ENCODE peak calls at places on chromosomes 2 and 18, in six cellular contexts. One of them, this sample, is unnamed. For H3K27me3, the result is how much of the 10 kb centered on the place peaks cover.

GRCh38 chr2:233435436-233436190 is 81.3 kb downstream of the DGKD start:
- DNase-seq in heart left ventricle: no peak
- DNase-seq in ovary: no peak
- DNase-seq in Peyer's patch: no peak
- DNase-seq in sigmoid colon: peak
- DNase-seq in HCT116: no peak
- DNase-seq in this sample: no peak

GRCh38 chr2:241321911-241322310 is 6.2 kb downstream of the SEPTIN2 start:
- DNase-seq in heart left ventricle: no peak
- DNase-seq in ovary: no peak
- DNase-seq in sigmoid colon: no peak
- DNase-seq in HCT116: no peak
- DNase-seq in Peyer's patch: no peak
- DNase-seq in this sample: no peak

GRCh38 chr18:72460210-72460680 is 83.9 kb downstream of the CBLN2 start:
- DNase-seq in sigmoid colon: no peak
- DNase-seq in heart left ventricle: no peak
- DNase-seq in Peyer's patch: no peak
- DNase-seq in HCT116: no peak
- DNase-seq in ovary: no peak
- DNase-seq in this sample: no peak

GRCh38 chr18:23135679-23136325 is 517 bp downstream of the CABLES1 start:
- DNase-seq in Peyer's patch: no peak
- DNase-seq in heart left ventricle: peak
- DNase-seq in HCT116: no peak
- DNase-seq in sigmoid colon: no peak
- DNase-seq in ovary: peak
- DNase-seq in this sample: peak

GRCh38 chr2:2886934-2887333 is 490.7 kb downstream of the EIPR1 start:
- DNase-seq in sigmoid colon: no peak
- DNase-seq in heart left ventricle: no peak
- DNase-seq in Peyer's patch: no peak
- DNase-seq in HCT116: no peak
- DNase-seq in ovary: no peak
- DNase-seq in this sample: peak

GRCh38 chr2:239898292-239898925 is 126.7 kb downstream of the NDUFA10 start:
- DNase-seq in heart left ventricle: no peak
- DNase-seq in ovary: no peak
- DNase-seq in HCT116: no peak
- DNase-seq in sigmoid colon: no peak
- DNase-seq in Peyer's patch: no peak
- DNase-seq in this sample: peak

GRCh38 chr18:77107218-77107815 is 25.3 kb downstream of the MBP start:
- DNase-seq in heart left ventricle: no peak
- DNase-seq in sigmoid colon: no peak
- DNase-seq in HCT116: no peak
- DNase-seq in Peyer's patch: no peak
- DNase-seq in ovary: no peak
- DNase-seq in this sample: no peak

GRCh38 chr2:174762464-174762863 is 1.8 kb downstream of the CHRNA1 start:
- DNase-seq in ovary: no peak
- DNase-seq in heart left ventricle: no peak
- DNase-seq in Peyer's patch: no peak
- DNase-seq in sigmoid colon: no peak
- DNase-seq in HCT116: no peak
- DNase-seq in this sample: no peak

GRCh38 chr18:25289040-25289631 is 62.8 kb downstream of the ZNF521 start:
- DNase-seq in Peyer's patch: no peak
- DNase-seq in heart left ventricle: no peak
- DNase-seq in ovary: no peak
- DNase-seq in sigmoid colon: no peak
- DNase-seq in HCT116: no peak
- DNase-seq in this sample: no peak

GRCh38 chr2:223586261-223586660 is 15.9 kb downstream of the SCG2 start:
- DNase-seq in heart left ventricle: no peak
- DNase-seq in HCT116: no peak
- DNase-seq in sigmoid colon: no peak
- DNase-seq in ovary: no peak
- DNase-seq in Peyer's patch: no peak
- DNase-seq in this sample: no peak

GRCh38 chr2:177530513-177531039 is 138.0 kb downstream of the AGPS start:
- DNase-seq in ovary: no peak
- DNase-seq in heart left ventricle: no peak
- DNase-seq in sigmoid colon: no peak
- DNase-seq in HCT116: no peak
- DNase-seq in Peyer's patch: no peak
- DNase-seq in this sample: no peak

GRCh38 chr2:168336786-168337388 is 89.5 kb upstream of the STK39 start:
- DNase-seq in sigmoid colon: no peak
- DNase-seq in ovary: peak
- DNase-seq in HCT116: peak
- DNase-seq in Peyer's patch: peak
- DNase-seq in heart left ventricle: no peak
- DNase-seq in this sample: peak

GRCh38 chr2:222445226-222445625 is 20.9 kb downstream of the SGPP2 start:
- DNase-seq in heart left ventricle: no peak
- DNase-seq in Peyer's patch: no peak
- DNase-seq in ovary: no peak
- DNase-seq in sigmoid colon: no peak
- DNase-seq in HCT116: no peak
- DNase-seq in this sample: no peak

GRCh38 chr2:151437630-151438029 is 27.9 kb downstream of the RIF1 start:
- DNase-seq in ovary: no peak
- DNase-seq in sigmoid colon: no peak
- DNase-seq in heart left ventricle: no peak
- DNase-seq in Peyer's patch: no peak
- DNase-seq in HCT116: peak
- DNase-seq in this sample: no peak

GRCh38 chr2:42089340-42089925 is 41.6 kb downstream of the PKDCC start:
- DNase-seq in Peyer's patch: peak
- DNase-seq in ovary: peak
- DNase-seq in HCT116: peak
- DNase-seq in sigmoid colon: peak
- DNase-seq in heart left ventricle: peak
- DNase-seq in this sample: peak

GRCh38 chr2:37317746-37318145 is 6.9 kb downstream of the PRKD3 start:
- DNase-seq in HCT116: no peak
- DNase-seq in Peyer's patch: no peak
- DNase-seq in ovary: no peak
- DNase-seq in sigmoid colon: no peak
- DNase-seq in heart left ventricle: no peak
- DNase-seq in this sample: no peak

GRCh38 chr2:27869763-27870162 is 20.4 kb downstream of the RBKS start:
- DNase-seq in Peyer's patch: no peak
- DNase-seq in heart left ventricle: no peak
- DNase-seq in HCT116: no peak
- DNase-seq in sigmoid colon: no peak
- DNase-seq in ovary: no peak
- DNase-seq in this sample: no peak

GRCh38 chr2:79370976-79371550 is 141.8 kb upstream of the CTNNA2 start:
- DNase-seq in ovary: no peak
- DNase-seq in sigmoid colon: no peak
- DNase-seq in Peyer's patch: no peak
- DNase-seq in heart left ventricle: no peak
- DNase-seq in HCT116: no peak
- DNase-seq in this sample: no peak

GRCh38 chr2:64423303-64423702 is 30.7 kb upstream of the LGALSL start:
- DNase-seq in Peyer's patch: no peak
- DNase-seq in heart left ventricle: no peak
- DNase-seq in ovary: no peak
- DNase-seq in HCT116: no peak
- DNase-seq in sigmoid colon: no peak
- DNase-seq in this sample: no peak

GRCh38 chr2:241895732-241896641 is 26.5 kb downstream of the RTP5 start:
- DNase-seq in HCT116: no peak
- DNase-seq in ovary: peak
- DNase-seq in heart left ventricle: no peak
- DNase-seq in Peyer's patch: no peak
- DNase-seq in sigmoid colon: no peak
- DNase-seq in this sample: peak

GRCh38 chr2:199659207-199659606 is 191.8 kb downstream of the FTCDNL1 start:
- DNase-seq in HCT116: no peak
- DNase-seq in heart left ventricle: peak
- DNase-seq in sigmoid colon: no peak
- DNase-seq in Peyer's patch: no peak
- DNase-seq in ovary: no peak
- DNase-seq in this sample: peak

GRCh38 chr2:25521665-25522387 is 151.6 kb downstream of the DTNB start:
- DNase-seq in heart left ventricle: peak
- DNase-seq in HCT116: peak
- DNase-seq in sigmoid colon: no peak
- DNase-seq in Peyer's patch: peak
- DNase-seq in ovary: no peak
- DNase-seq in this sample: no peak

GRCh38 chr2:163077241-163077640 is 238.7 kb upstream of the KCNH7 start:
- DNase-seq in ovary: no peak
- DNase-seq in heart left ventricle: no peak
- DNase-seq in sigmoid colon: no peak
- DNase-seq in Peyer's patch: no peak
- DNase-seq in HCT116: no peak
- DNase-seq in this sample: no peak

GRCh38 chr2:239711911-239712570 is 311.2 kb upstream of the HDAC4 start:
- DNase-seq in Peyer's patch: no peak
- DNase-seq in ovary: no peak
- DNase-seq in sigmoid colon: peak
- DNase-seq in HCT116: no peak
- DNase-seq in heart left ventricle: no peak
- DNase-seq in this sample: peak

GRCh38 chr2:239939736-239940483 is 85.2 kb downstream of the NDUFA10 start:
- DNase-seq in Peyer's patch: no peak
- DNase-seq in ovary: no peak
- DNase-seq in sigmoid colon: peak
- DNase-seq in heart left ventricle: peak
- DNase-seq in HCT116: no peak
- DNase-seq in this sample: peak

DNA sequence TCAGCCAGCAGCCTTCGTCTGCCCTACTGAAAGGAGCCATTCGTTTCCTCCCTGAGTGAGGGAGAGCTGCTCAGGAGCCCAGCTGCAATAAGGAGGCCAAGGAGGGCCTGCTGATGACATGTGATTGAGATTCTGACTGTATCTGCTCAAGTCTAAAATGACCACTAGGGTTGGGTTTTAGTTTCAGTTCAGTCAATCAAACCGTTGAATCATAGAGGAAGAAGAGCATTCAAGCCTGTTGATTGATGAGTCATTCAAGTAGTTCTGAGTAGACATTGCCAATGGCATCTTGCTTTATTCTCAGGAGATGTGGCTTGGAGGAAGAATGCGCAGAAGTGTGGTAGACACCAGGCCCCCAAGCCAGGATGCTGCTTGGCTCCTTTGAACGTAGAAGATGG is 19.9 kb upstream of the BCL2L11 start:
- DNase-seq in heart left ventricle: no peak
- DNase-seq in HCT116: no peak
- DNase-seq in Peyer's patch: no peak
- DNase-seq in ovary: no peak
- DNase-seq in sigmoid colon: no peak
- DNase-seq in this sample: no peak
- H3K27me3 ChIP-seq in heart left ventricle: under half
- H3K27me3 ChIP-seq in HCT116: under half
- H3K27me3 ChIP-seq in Peyer's patch: under half
- H3K27me3 ChIP-seq in ovary: under half
- H3K27me3 ChIP-seq in sigmoid colon: under half
- H3K27me3 ChIP-seq in this sample: under half

GRCh38 chr18:59556265-59556664 is 141.0 kb downstream of the CCBE1 start:
- DNase-seq in Peyer's patch: no peak
- DNase-seq in sigmoid colon: no peak
- DNase-seq in ovary: no peak
- DNase-seq in HCT116: no peak
- DNase-seq in heart left ventricle: no peak
- DNase-seq in this sample: no peak

GRCh38 chr18:59562751-59563150 is 134.5 kb downstream of the CCBE1 start:
- DNase-seq in sigmoid colon: no peak
- DNase-seq in ovary: no peak
- DNase-seq in Peyer's patch: no peak
- DNase-seq in heart left ventricle: no peak
- DNase-seq in HCT116: no peak
- DNase-seq in this sample: no peak

GRCh38 chr18:59561596-59561995 is 135.6 kb downstream of the CCBE1 start:
- DNase-seq in sigmoid colon: no peak
- DNase-seq in heart left ventricle: no peak
- DNase-seq in ovary: no peak
- DNase-seq in Peyer's patch: no peak
- DNase-seq in HCT116: no peak
- DNase-seq in this sample: no peak

GRCh38 chr18:59560556-59560955 is 136.7 kb downstream of the CCBE1 start:
- DNase-seq in sigmoid colon: no peak
- DNase-seq in heart left ventricle: no peak
- DNase-seq in Peyer's patch: no peak
- DNase-seq in ovary: no peak
- DNase-seq in HCT116: no peak
- DNase-seq in this sample: no peak

GRCh38 chr18:59559528-59559927 is 137.7 kb downstream of the CCBE1 start:
- DNase-seq in HCT116: no peak
- DNase-seq in sigmoid colon: no peak
- DNase-seq in Peyer's patch: no peak
- DNase-seq in heart left ventricle: no peak
- DNase-seq in ovary: no peak
- DNase-seq in this sample: no peak
- H3K4me3 ChIP-seq in HCT116: no peak
- H3K4me3 ChIP-seq in sigmoid colon: no peak
- H3K4me3 ChIP-seq in Peyer's patch: no peak
- H3K4me3 ChIP-seq in heart left ventricle: no peak
- H3K4me3 ChIP-seq in ovary: no peak
- H3K4me3 ChIP-seq in this sample: no peak

GRCh38 chr2:214876815-214877214 is 67.3 kb upstream of the BARD1 start:
- DNase-seq in HCT116: no peak
- DNase-seq in heart left ventricle: no peak
- DNase-seq in sigmoid colon: no peak
- DNase-seq in ovary: no peak
- DNase-seq in Peyer's patch: no peak
- DNase-seq in this sample: no peak
- TF ChIP-seq POLR2A in HCT116: no peak
- TF ChIP-seq POLR2A in heart left ventricle: no peak
- TF ChIP-seq POLR2A in sigmoid colon: no peak
- TF ChIP-seq POLR2A in ovary: no peak
- TF ChIP-seq POLR2A in Peyer's patch: no peak
- TF ChIP-seq POLR2A in this sample: no peak

GRCh38 chr18:9519431-9519830 is 44.1 kb downstream of the RALBP1 start:
- DNase-seq in ovary: no peak
- DNase-seq in heart left ventricle: no peak
- DNase-seq in Peyer's patch: no peak
- DNase-seq in sigmoid colon: no peak
- DNase-seq in HCT116: no peak
- DNase-seq in this sample: no peak

GRCh38 chr18:9521770-9522169 is 46.5 kb downstream of the RALBP1 start:
- DNase-seq in ovary: no peak
- DNase-seq in heart left ventricle: no peak
- DNase-seq in HCT116: no peak
- DNase-seq in Peyer's patch: no peak
- DNase-seq in sigmoid colon: no peak
- DNase-seq in this sample: no peak

GRCh38 chr18:9517869-9518268 is 42.6 kb downstream of the RALBP1 start:
- DNase-seq in ovary: no peak
- DNase-seq in Peyer's patch: no peak
- DNase-seq in heart left ventricle: no peak
- DNase-seq in sigmoid colon: no peak
- DNase-seq in HCT116: no peak
- DNase-seq in this sample: no peak

GRCh38 chr18:9522952-9523351 is 47.6 kb downstream of the RALBP1 start:
- DNase-seq in Peyer's patch: no peak
- DNase-seq in sigmoid colon: no peak
- DNase-seq in HCT116: no peak
- DNase-seq in heart left ventricle: no peak
- DNase-seq in ovary: no peak
- DNase-seq in this sample: no peak

GRCh38 chr18:9520666-9521065 is 45.4 kb downstream of the RALBP1 start:
- DNase-seq in heart left ventricle: no peak
- DNase-seq in ovary: no peak
- DNase-seq in sigmoid colon: no peak
- DNase-seq in HCT116: no peak
- DNase-seq in Peyer's patch: no peak
- DNase-seq in this sample: no peak
- H3K27me3 ChIP-seq in heart left ventricle: under half
- H3K27me3 ChIP-seq in ovary: under half
- H3K27me3 ChIP-seq in sigmoid colon: under half
- H3K27me3 ChIP-seq in HCT116: under half
- H3K27me3 ChIP-seq in Peyer's patch: under half
- H3K27me3 ChIP-seq in this sample: under half